ENCODE peak calls at places on chromosomes 3 and 15, in eight cellular contexts. P is kidney epithelial cell, H is mammary epithelial cell, R is bronchial epithelial cell, T is lower lobe of right lung, Z is hepatocyte, L is brain microvascular endothelial cell, N is A549. E is an unnamed sample.

GRCh38 chr3:14133188-14133800 is 8.4 kb downstream of the TMEM43 start:
- DNase-seq in N (no peak), L (no peak), P (no peak), R (no peak), H (no peak), Z (no peak), T (no peak), E (no peak)

GRCh38 chr3:143586565-143586964 is 261.7 kb downstream of the SLC9A9 start:
- DNase-seq in L (no peak), N (no peak), R (no peak), Z (no peak), H (peak; percentile 5), T (no peak), P (no peak), E (no peak)

GRCh38 chr3:85631070-85631469 is 672.3 kb downstream of the CADM2 start:
- DNase-seq in H (no peak), P (no peak), L (no peak), T (no peak), Z (no peak), N (no peak), R (peak; percentile 5), E (no peak)

GRCh38 chr3:165507060-165507459 is 310.9 kb upstream of the SLITRK3 start:
- DNase-seq in L (no peak), T (no peak), Z (no peak), P (no peak), H (no peak), N (no peak), R (no peak), E (no peak)

GRCh38 chr15:26073430-26074333 is 210.6 kb upstream of the ATP10A start:
- DNase-seq in R (no peak), Z (no peak), P (no peak), N (no peak), T (no peak), H (no peak), L (no peak), E (no peak)

GRCh38 chr3:113648524-113648923 is 47.9 kb downstream of the USF3 start:
- DNase-seq in Z (no peak), P (no peak), N (no peak), T (no peak), L (no peak), H (no peak), R (no peak), E (no peak)

GRCh38 chr3:59809750-59810444 is 760.1 kb upstream of the CFAP20DC start:
- DNase-seq in L (peak; percentile 29), R (peak; percentile 68), P (no peak), Z (peak; percentile 12), N (peak; percentile 43), T (no peak), H (peak; percentile 34), E (no peak)

GRCh38 chr3:194100856-194101390 is 35.0 kb upstream of the HES1 start:
- DNase-seq in N (no peak), L (no peak), P (no peak), T (no peak), Z (peak; percentile 37), H (no peak), R (no peak), E (no peak)

GRCh38 chr3:110178965-110179364 is 841.6 kb upstream of the DPPA4 start:
- DNase-seq in Z (no peak), H (no peak), T (no peak), P (no peak), N (no peak), L (no peak), R (no peak), E (no peak)

GRCh38 chr3:66762888-66763287 is 235.2 kb upstream of the KBTBD8 start:
- DNase-seq in Z (no peak), R (no peak), H (no peak), L (no peak), P (no peak), T (no peak), N (no peak), E (no peak)

GRCh38 chr3:88301273-88302002 is 151.7 kb downstream of the C3orf38 start:
- DNase-seq in N (peak; percentile 8), T (no peak), L (no peak), P (no peak), H (no peak), Z (no peak), R (peak; percentile 1), E (no peak)

GRCh38 chr3:144085964-144086363 is 114.3 kb downstream of the DIPK2A start:
- DNase-seq in L (peak; percentile 69), T (no peak), P (no peak), H (peak; percentile 55), Z (peak; percentile 42), R (peak; percentile 96), N (peak; percentile 4), E (no peak)

GRCh38 chr3:166955549-166955948 is 424.5 kb downstream of the ZBBX start:
- DNase-seq in P (no peak), N (no peak), R (peak; percentile 7), L (no peak), H (no peak), Z (peak; percentile 16), T (no peak), E (peak; percentile 66)

GRCh38 chr15:45719490-45719889 is 84.7 kb downstream of the SQOR start:
- DNase-seq in L (peak; percentile 70), T (no peak), P (no peak), N (no peak), H (no peak), Z (peak; percentile 39), R (no peak), E (no peak)

GRCh38 chr15:45720183-45720582 is 85.4 kb downstream of the SQOR start:
- DNase-seq in H (no peak), P (no peak), T (no peak), Z (no peak), N (no peak), R (no peak), L (no peak), E (no peak)

GRCh38 chr15:45710657-45711056 is 75.8 kb downstream of the SQOR start:
- DNase-seq in N (no peak), H (no peak), P (no peak), R (no peak), Z (peak; percentile 30), L (no peak), T (no peak), E (no peak)

GRCh38 chr15:45714501-45715488 is 80.0 kb downstream of the SQOR start:
- DNase-seq in Z (peak; percentile 87), L (peak; percentile 88), H (peak; percentile 43), N (peak; percentile 60), P (no peak), T (peak; percentile 54), R (peak; percentile 52), E (peak; percentile 34)

GRCh38 chr15:45715528-45715927 is 80.7 kb downstream of the SQOR start:
- DNase-seq in Z (peak; percentile 26), T (no peak), R (peak; percentile 20), H (no peak), P (no peak), L (no peak), N (no peak), E (no peak)
- TF ChIP-seq CTCF in Z (peak; percentile 59), T (no peak), R (peak; percentile 22), H (peak; percentile 24), P (peak; percentile 29), L (peak; percentile 48), N (peak; percentile 22), E (peak; percentile 61)

DNA sequence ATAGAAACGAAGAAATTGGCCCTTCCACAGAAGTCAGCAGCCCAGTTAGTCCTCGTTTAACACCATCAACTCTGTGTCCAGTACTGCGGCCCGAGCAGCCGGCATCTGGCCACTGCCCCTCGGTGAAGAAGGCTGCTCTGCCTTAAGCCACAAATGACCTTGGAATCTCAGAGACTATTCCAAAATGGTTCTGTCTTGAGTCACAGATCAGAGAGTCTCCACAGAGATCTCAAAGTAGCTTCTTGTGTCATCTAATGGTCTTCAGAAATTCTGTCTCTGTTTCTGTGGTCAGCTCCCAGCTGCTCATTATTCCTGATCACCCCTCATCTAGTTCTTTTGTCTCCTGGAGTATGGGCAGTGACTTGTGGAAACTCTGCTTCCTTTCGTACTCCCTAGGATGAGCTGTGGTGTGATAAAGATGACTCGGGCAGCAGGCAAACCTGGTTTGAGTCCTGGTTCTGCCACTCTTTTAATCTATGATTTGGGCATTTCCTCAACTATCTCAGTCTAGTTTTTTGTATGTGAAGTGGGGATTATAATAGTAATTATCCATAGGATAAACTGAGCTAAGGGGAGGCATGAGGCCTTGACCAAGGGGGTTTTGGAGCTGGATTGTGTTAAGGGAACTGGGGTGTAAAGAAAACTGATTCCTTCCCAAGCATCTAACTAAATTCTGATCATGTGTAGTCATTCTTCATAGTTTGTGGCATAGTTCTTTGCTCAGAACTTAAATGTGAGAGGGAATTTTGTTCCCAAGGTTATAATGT is 22.6 kb downstream of the CRTC3 start:
- DNase-seq in P (peak; percentile 18), Z (no peak), N (no peak), R (no peak), T (no peak), H (no peak), L (peak; percentile 69), E (no peak)
- H3K4me3 ChIP-seq in P (no peak overlapping the region), Z (no peak overlapping the region), N (no peak overlapping the region), R (no peak overlapping the region), T (no peak overlapping the region), H (no peak overlapping the region), L (no peak overlapping the region), E (no peak overlapping the region)

DNA sequence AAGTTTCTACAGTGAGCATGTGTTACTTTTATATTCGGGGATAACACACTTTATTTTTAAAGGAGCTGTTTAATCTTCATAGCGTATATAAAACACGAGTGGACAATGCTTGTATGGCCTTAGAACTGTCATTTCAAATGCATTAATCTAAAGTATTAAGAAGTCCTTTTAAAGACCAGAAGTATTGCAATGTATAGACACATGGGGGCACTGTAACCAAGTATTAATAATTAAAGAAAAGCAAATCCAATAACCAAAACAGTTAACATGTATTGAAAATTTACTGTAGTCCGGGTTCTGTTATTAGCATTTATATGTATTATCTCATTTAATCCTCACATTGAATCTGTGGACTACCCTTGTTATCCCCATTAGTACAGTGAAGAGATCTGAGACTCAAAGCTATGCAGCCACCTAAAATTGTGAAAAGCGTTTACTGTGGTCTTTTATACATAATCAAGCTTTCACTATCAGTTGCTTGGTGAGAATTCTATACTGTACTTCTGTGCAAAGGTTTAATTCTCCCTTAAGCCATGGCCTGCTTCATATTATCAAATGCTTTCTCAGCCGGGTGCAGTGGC is 10.1 kb downstream of the ARL14 start:
- DNase-seq in L (no peak), P (no peak), N (peak; percentile 22), H (no peak), Z (no peak), T (no peak), R (peak; percentile 29), E (no peak)
- TF ChIP-seq CTCF in L (no peak), P (peak; percentile 26), N (peak; percentile 50), H (peak; percentile 43), Z (peak; percentile 48), T (peak; percentile 35), R (peak; percentile 16), E (peak; percentile 35)

DNA sequence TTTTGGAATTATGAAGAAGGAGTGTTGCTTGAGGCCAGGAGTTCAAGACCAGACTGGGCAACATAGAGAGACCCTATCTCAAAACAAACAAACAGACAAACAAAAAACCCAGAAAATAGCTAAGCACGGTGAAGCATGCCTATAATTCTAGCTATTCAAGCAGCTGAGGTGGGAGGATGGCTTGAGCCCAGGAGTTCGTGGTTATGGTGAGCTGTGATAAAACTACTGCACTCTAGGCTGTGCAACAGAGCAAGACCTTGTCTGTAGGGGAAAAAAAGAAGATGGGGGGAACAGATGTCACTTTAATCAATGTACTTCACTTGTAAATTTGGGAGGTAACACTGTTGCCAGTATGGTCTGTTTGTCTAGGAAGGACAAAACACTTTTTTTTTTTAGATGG is 18.7 kb upstream of the EOMES start:
- DNase-seq in H (no peak), R (no peak), P (no peak), Z (no peak), L (no peak), T (no peak), N (no peak), E (no peak)
- H3K4me3 ChIP-seq in H (no peak overlapping the region), R (no peak overlapping the region), P (no peak overlapping the region), Z (no peak overlapping the region), L (no peak overlapping the region), T (no peak overlapping the region), N (no peak overlapping the region), E (no peak overlapping the region)

E was measured in retinal pigment epithelial cell.